ENCODE peak calls at places on chromosomes 13 and 19, in ten cellular contexts. F, A, Z, B, L, V, O, J, S and X are unnamed samples.

GRCh38 chr19:6232567-6232966 is 47.2 kb downstream of the MLLT1 start:
- DNase-seq in F (peak), A (no peak), Z (peak), B (peak), L (peak), V (peak), O (no peak), J (no peak), S (peak), X (no peak)

GRCh38 chr13:57633950-57634828 is 2.6 kb downstream of the PCDH17 start:
- DNase-seq in F (no peak), A (no peak), Z (no peak), B (no peak), L (no peak), V (no peak), O (no peak), J (no peak), S (peak), X (peak)

GRCh38 chr13:79141082-79141481 is 265.0 kb downstream of the RBM26 start:
- DNase-seq in F (no peak), A (no peak), Z (no peak), B (no peak), L (no peak), V (no peak), O (no peak), J (no peak), S (no peak), X (no peak)

GRCh38 chr19:6730153-6730804 is 7.1 kb downstream of the GPR108 start:
- DNase-seq in F (no peak), A (peak), Z (no peak), B (no peak), L (no peak), V (peak), O (no peak), J (no peak), S (peak), X (no peak)

GRCh38 chr19:38538793-38539528 is 78.8 kb downstream of the MAP4K1 start:
- DNase-seq in F (no peak), A (no peak), Z (no peak), B (no peak), L (no peak), V (no peak), O (no peak), J (no peak), S (no peak), X (no peak)

GRCh38 chr13:36673838-36674326 is at the start of gene SERTM1:
- DNase-seq in F (peak), A (no peak), Z (no peak), B (peak), L (no peak), V (no peak), O (no peak), J (no peak), S (peak), X (peak)

GRCh38 chr13:59664586-59664985 is 499.1 kb downstream of the DIAPH3 start:
- DNase-seq in F (no peak), A (no peak), Z (no peak), B (no peak), L (no peak), V (no peak), O (no peak), J (no peak), S (no peak), X (no peak)

GRCh38 chr19:55473613-55474012 is 2.8 kb upstream of the ZNF628 start:
- DNase-seq in F (no peak), A (no peak), Z (no peak), B (no peak), L (no peak), V (no peak), O (no peak), J (no peak), S (no peak), X (no peak)

GRCh38 chr13:42113478-42113877 is 65.0 kb downstream of the DGKH start:
- DNase-seq in F (no peak), A (no peak), Z (no peak), B (peak), L (no peak), V (no peak), O (no peak), J (no peak), S (no peak), X (no peak)

GRCh38 chr19:14149011-14149410 is 12.6 kb upstream of the ASF1B start:
- DNase-seq in F (no peak), A (no peak), Z (no peak), B (no peak), L (no peak), V (no peak), O (no peak), J (no peak), S (no peak), X (no peak)

GRCh38 chr19:35288843-35289355 is 3.1 kb upstream of the MAG start:
- DNase-seq in F (no peak), A (no peak), Z (no peak), B (no peak), L (no peak), V (no peak), O (no peak), J (no peak), S (no peak), X (no peak)

GRCh38 chr13:40190656-40191100 is 475.8 kb downstream of the FOXO1 start:
- DNase-seq in F (peak), A (peak), Z (peak), B (peak), L (peak), V (peak), O (no peak), J (no peak), S (no peak), X (peak)

GRCh38 chr13:106700007-106700950 is 132.3 kb upstream of the ARGLU1 start:
- DNase-seq in F (no peak), A (no peak), Z (no peak), B (peak), L (no peak), V (no peak), O (no peak), J (no peak), S (no peak), X (no peak)

GRCh38 chr19:14116918-14117578 is 514 bp downstream of the PRKACA start:
- DNase-seq in F (no peak), A (no peak), Z (no peak), B (no peak), L (peak), V (no peak), O (no peak), J (no peak), S (peak), X (peak)

GRCh38 chr19:41264581-41265375 is 606 bp downstream of the HNRNPUL1 start:
- DNase-seq in F (peak), A (peak), Z (no peak), B (peak), L (peak), V (peak), O (no peak), J (peak), S (peak), X (no peak)

GRCh38 chr19:29013988-29014387 is 199.0 kb downstream of the UQCRFS1 start:
- DNase-seq in F (no peak), A (no peak), Z (no peak), B (no peak), L (no peak), V (no peak), O (no peak), J (no peak), S (no peak), X (peak)

GRCh38 chr19:34350161-34350561 is 14.8 kb upstream of the GPI start:
- DNase-seq in F (no peak), A (no peak), Z (no peak), B (peak), L (no peak), V (no peak), O (no peak), J (no peak), S (no peak), X (no peak)

GRCh38 chr13:90015565-90016507 is 1331.7 kb upstream of the MIR17HG start:
- DNase-seq in F (no peak), A (no peak), Z (no peak), B (peak), L (no peak), V (peak), O (no peak), J (no peak), S (no peak), X (no peak)